ENCODE peak calls at places on chromosomes 1 and 21, in six cellular contexts. One of them, this sample, is unnamed.

GRCh38 chr1:66998972-66999371 is 55.0 kb downstream of the SLC35D1 start:
- DNase-seq in ascending aorta: no peak
- DNase-seq in tibial artery: no peak
- DNase-seq in mammary epithelial cell: peak
- DNase-seq in lower lobe of right lung: no peak
- DNase-seq in pons: no peak
- DNase-seq in this sample: no peak

GRCh38 chr1:9200441-9200840 is 34.1 kb upstream of the H6PD start:
- DNase-seq in ascending aorta: no peak
- DNase-seq in tibial artery: no peak
- DNase-seq in mammary epithelial cell: peak
- DNase-seq in lower lobe of right lung: no peak
- DNase-seq in pons: no peak
- DNase-seq in this sample: peak

GRCh38 chr1:81921344-81921743 is 120.6 kb downstream of the ADGRL2 start:
- DNase-seq in ascending aorta: no peak
- DNase-seq in tibial artery: no peak
- DNase-seq in mammary epithelial cell: no peak
- DNase-seq in lower lobe of right lung: no peak
- DNase-seq in pons: no peak
- DNase-seq in this sample: no peak

GRCh38 chr1:31798433-31799195 is 17.2 kb downstream of the SPOCD1 start:
- DNase-seq in ascending aorta: no peak
- DNase-seq in tibial artery: peak
- DNase-seq in mammary epithelial cell: peak
- DNase-seq in lower lobe of right lung: peak
- DNase-seq in pons: no peak
- DNase-seq in this sample: peak

GRCh38 chr1:1781526-1781903 is 3.2 kb upstream of the NADK start:
- DNase-seq in ascending aorta: no peak
- DNase-seq in tibial artery: no peak
- DNase-seq in mammary epithelial cell: no peak
- DNase-seq in lower lobe of right lung: peak
- DNase-seq in pons: no peak
- DNase-seq in this sample: no peak

GRCh38 chr21:42534361-42534900 is 20.8 kb downstream of the SLC37A1 start:
- DNase-seq in ascending aorta: peak
- DNase-seq in tibial artery: peak
- DNase-seq in mammary epithelial cell: no peak
- DNase-seq in lower lobe of right lung: peak
- DNase-seq in pons: peak
- DNase-seq in this sample: peak

GRCh38 chr1:62184291-62184690 is 10.4 kb upstream of the L1TD1 start:
- DNase-seq in ascending aorta: no peak
- DNase-seq in tibial artery: no peak
- DNase-seq in mammary epithelial cell: no peak
- DNase-seq in lower lobe of right lung: no peak
- DNase-seq in pons: no peak
- DNase-seq in this sample: no peak

GRCh38 chr1:21818661-21819060 is 6.6 kb downstream of the LDLRAD2 start:
- DNase-seq in ascending aorta: no peak
- DNase-seq in tibial artery: no peak
- DNase-seq in mammary epithelial cell: no peak
- DNase-seq in lower lobe of right lung: peak
- DNase-seq in pons: no peak
- DNase-seq in this sample: no peak

GRCh38 chr1:81509619-81510018 is 291.1 kb upstream of the ADGRL2 start:
- DNase-seq in ascending aorta: no peak
- DNase-seq in tibial artery: no peak
- DNase-seq in mammary epithelial cell: peak
- DNase-seq in lower lobe of right lung: no peak
- DNase-seq in pons: no peak
- DNase-seq in this sample: no peak

GRCh38 chr1:55318111-55318817 is 103.1 kb upstream of the USP24 start:
- DNase-seq in ascending aorta: no peak
- DNase-seq in tibial artery: no peak
- DNase-seq in mammary epithelial cell: no peak
- DNase-seq in lower lobe of right lung: no peak
- DNase-seq in pons: peak
- DNase-seq in this sample: no peak

GRCh38 chr1:143691400-143691891 is 280.3 kb downstream of the FAM72C start:
- DNase-seq in ascending aorta: no peak
- DNase-seq in tibial artery: no peak
- DNase-seq in mammary epithelial cell: peak
- DNase-seq in lower lobe of right lung: no peak
- DNase-seq in pons: peak
- DNase-seq in this sample: no peak

GRCh38 chr1:230708631-230709580 is 5.0 kb downstream of the AGT start:
- DNase-seq in ascending aorta: no peak
- DNase-seq in tibial artery: no peak
- DNase-seq in mammary epithelial cell: no peak
- DNase-seq in lower lobe of right lung: no peak
- DNase-seq in pons: no peak
- DNase-seq in this sample: no peak

GRCh38 chr1:203442821-203443220 is 32.8 kb upstream of the PRELP start:
- DNase-seq in ascending aorta: no peak
- DNase-seq in tibial artery: peak
- DNase-seq in mammary epithelial cell: no peak
- DNase-seq in lower lobe of right lung: no peak
- DNase-seq in pons: no peak
- DNase-seq in this sample: no peak

This sample was measured in left lung.